ENCODE peak calls at places on chromosomes 4 and X, in nine cellular contexts. One of them, this sample, is unnamed.

GRCh38 chr4:92636038-92636825 is 332.5 kb downstream of the GRID2 start:
- DNase-seq in body of pancreas: no peak
- DNase-seq in brain pericyte: no peak
- DNase-seq in skeletal muscle cell: no peak
- DNase-seq in WTC11: no peak
- DNase-seq in Peyer's patch: no peak
- DNase-seq in CD8-positive, alpha-beta T cell: no peak
- DNase-seq in OCI-LY7: no peak
- DNase-seq in DND-41: no peak
- DNase-seq in this sample: no peak

GRCh38 chr4:186621959-186622553 is 66.7 kb upstream of the MTNR1A start:
- DNase-seq in body of pancreas: no peak
- DNase-seq in brain pericyte: peak
- DNase-seq in skeletal muscle cell: peak
- DNase-seq in WTC11: no peak
- DNase-seq in Peyer's patch: no peak
- DNase-seq in CD8-positive, alpha-beta T cell: no peak
- DNase-seq in OCI-LY7: no peak
- DNase-seq in DND-41: no peak
- DNase-seq in this sample: peak

GRCh38 chr4:160880186-160880585 is 1283.6 kb downstream of the FSTL5 start:
- DNase-seq in body of pancreas: no peak
- DNase-seq in brain pericyte: no peak
- DNase-seq in skeletal muscle cell: no peak
- DNase-seq in WTC11: no peak
- DNase-seq in Peyer's patch: no peak
- DNase-seq in CD8-positive, alpha-beta T cell: no peak
- DNase-seq in OCI-LY7: no peak
- DNase-seq in DND-41: no peak
- DNase-seq in this sample: no peak

GRCh38 chr4:3369781-3370660 is 71.7 kb upstream of the HGFAC start:
- DNase-seq in body of pancreas: no peak
- DNase-seq in brain pericyte: peak
- DNase-seq in skeletal muscle cell: peak
- DNase-seq in WTC11: no peak
- DNase-seq in Peyer's patch: no peak
- DNase-seq in CD8-positive, alpha-beta T cell: no peak
- DNase-seq in OCI-LY7: no peak
- DNase-seq in DND-41: peak
- DNase-seq in this sample: peak

GRCh38 chr4:151031831-151032605 is 16.9 kb upstream of the LRBA start:
- DNase-seq in body of pancreas: no peak
- DNase-seq in brain pericyte: no peak
- DNase-seq in skeletal muscle cell: peak
- DNase-seq in WTC11: no peak
- DNase-seq in Peyer's patch: no peak
- DNase-seq in CD8-positive, alpha-beta T cell: no peak
- DNase-seq in OCI-LY7: no peak
- DNase-seq in DND-41: no peak
- DNase-seq in this sample: no peak

GRCh38 chrX:100944601-100945000 is 15.9 kb upstream of the XKRX start:
- DNase-seq in body of pancreas: no peak
- DNase-seq in brain pericyte: peak
- DNase-seq in skeletal muscle cell: no peak
- DNase-seq in WTC11: no peak
- DNase-seq in Peyer's patch: no peak
- DNase-seq in CD8-positive, alpha-beta T cell: no peak
- DNase-seq in OCI-LY7: no peak
- DNase-seq in DND-41: no peak
- DNase-seq in this sample: no peak

GRCh38 chrX:119186194-119186593 is 49.9 kb upstream of the PGRMC1 start:
- DNase-seq in body of pancreas: no peak
- DNase-seq in brain pericyte: no peak
- DNase-seq in skeletal muscle cell: no peak
- DNase-seq in WTC11: no peak
- DNase-seq in Peyer's patch: no peak
- DNase-seq in CD8-positive, alpha-beta T cell: no peak
- DNase-seq in OCI-LY7: no peak
- DNase-seq in DND-41: no peak
- DNase-seq in this sample: no peak

GRCh38 chrX:9855536-9856320 is 69.5 kb downstream of the SHROOM2 start:
- DNase-seq in body of pancreas: no peak
- DNase-seq in brain pericyte: no peak
- DNase-seq in skeletal muscle cell: no peak
- DNase-seq in WTC11: no peak
- DNase-seq in Peyer's patch: no peak
- DNase-seq in CD8-positive, alpha-beta T cell: no peak
- DNase-seq in OCI-LY7: no peak
- DNase-seq in DND-41: no peak
- DNase-seq in this sample: no peak

GRCh38 chrX:14832151-14832550 is 40.7 kb downstream of the FANCB start:
- DNase-seq in body of pancreas: no peak
- DNase-seq in brain pericyte: no peak
- DNase-seq in skeletal muscle cell: peak
- DNase-seq in WTC11: no peak
- DNase-seq in Peyer's patch: no peak
- DNase-seq in CD8-positive, alpha-beta T cell: no peak
- DNase-seq in OCI-LY7: no peak
- DNase-seq in DND-41: no peak
- DNase-seq in this sample: peak

GRCh38 chr4:6902318-6903042 is 7.1 kb upstream of the TBC1D14 start:
- DNase-seq in body of pancreas: no peak
- DNase-seq in brain pericyte: no peak
- DNase-seq in skeletal muscle cell: no peak
- DNase-seq in WTC11: no peak
- DNase-seq in Peyer's patch: peak
- DNase-seq in CD8-positive, alpha-beta T cell: no peak
- DNase-seq in OCI-LY7: no peak
- DNase-seq in DND-41: no peak
- DNase-seq in this sample: no peak

GRCh38 chrX:136619889-136620505 is 28.0 kb upstream of the CD40LG start:
- DNase-seq in body of pancreas: no peak
- DNase-seq in brain pericyte: no peak
- DNase-seq in skeletal muscle cell: no peak
- DNase-seq in WTC11: no peak
- DNase-seq in Peyer's patch: no peak
- DNase-seq in CD8-positive, alpha-beta T cell: no peak
- DNase-seq in OCI-LY7: no peak
- DNase-seq in DND-41: no peak
- DNase-seq in this sample: no peak

GRCh38 chrX:49995021-49995731 is 72.8 kb downstream of the CLCN5 start:
- DNase-seq in body of pancreas: no peak
- DNase-seq in brain pericyte: no peak
- DNase-seq in skeletal muscle cell: peak
- DNase-seq in WTC11: no peak
- DNase-seq in Peyer's patch: no peak
- DNase-seq in CD8-positive, alpha-beta T cell: no peak
- DNase-seq in OCI-LY7: no peak
- DNase-seq in DND-41: no peak
- DNase-seq in this sample: no peak

GRCh38 chrX:140502491-140503229 is 2.2 kb downstream of the SOX3 start:
- DNase-seq in body of pancreas: no peak
- DNase-seq in brain pericyte: no peak
- DNase-seq in skeletal muscle cell: no peak
- DNase-seq in WTC11: no peak
- DNase-seq in Peyer's patch: no peak
- DNase-seq in CD8-positive, alpha-beta T cell: no peak
- DNase-seq in OCI-LY7: no peak
- DNase-seq in DND-41: no peak
- DNase-seq in this sample: no peak